ENCODE peak calls at places on chromosomes 7 and 10, in seven cellular contexts. Z is T47D; Q is adipocyte; W is activated T-helper 1 cell treated with anti-CD3 and anti-CD28 coated beads, Interleukin-12 subunit alpha, Interleukin-12 subunit beta, Interleukin-2, Interleukin-4 antibody, amounts not matched to agents 30 ng/mL and 10 ng/mL and 1 ng/mL, durations not matched to agents 14 hours and 24 hours and 36 hours; J is left cardiac atrium; U is astrocyte of the hippocampus; F is EH. B is an unnamed sample.

GRCh38 chr7:38781991-38782390 is 127.0 kb downstream of the VPS41 start:
- DNase-seq in Q (no peak), J (no peak), U (no peak), F (no peak), Z (no peak), W (no peak), B (no peak)

GRCh38 chr10:100883322-100883821 is 29.4 kb upstream of the SLF2 start:
- DNase-seq in F (no peak), U (no peak), J (no peak), Q (no peak), W (no peak), Z (no peak), B (no peak)

GRCh38 chr7:86931439-86931838 is 128.0 kb downstream of the ELAPOR2 start:
- DNase-seq in U (no peak), W (no peak), Q (no peak), F (no peak), J (no peak), Z (no peak), B (no peak)

GRCh38 chr10:74079914-74080590 is 70.6 kb downstream of the AP3M1 start:
- DNase-seq in J (no peak), Z (no peak), U (peak), F (peak), W (no peak), Q (no peak), B (peak)

GRCh38 chr10:77939561-77940001 is 13.0 kb upstream of the DLG5 start:
- DNase-seq in J (peak), W (no peak), F (peak), U (peak), Z (no peak), Q (peak), B (no peak)

GRCh38 chr10:94133239-94133638 is 139.5 kb downstream of the PLCE1 start:
- DNase-seq in Z (peak), J (peak), Q (peak), F (peak), W (no peak), U (peak), B (no peak)

GRCh38 chr10:20776384-20776783 is 120.7 kb downstream of the NEBL start:
- DNase-seq in Z (no peak), F (no peak), W (no peak), J (no peak), Q (no peak), U (no peak), B (no peak)

GRCh38 chr10:69715156-69715898 is 85.3 kb downstream of the FAM241B start:
- DNase-seq in U (peak), Z (no peak), Q (peak), F (peak), W (no peak), J (no peak), B (no peak)

GRCh38 chr10:6050801-6051445 is 11.2 kb downstream of the IL2RA start:
- DNase-seq in Z (peak), F (peak), J (peak), U (peak), Q (peak), W (peak), B (peak)

GRCh38 chr10:15352818-15353217 is 18.3 kb downstream of the FAM171A1 start:
- DNase-seq in J (no peak), U (no peak), Z (no peak), F (no peak), W (no peak), Q (no peak), B (no peak)

GRCh38 chr10:73841526-73842285 is 30.3 kb upstream of the NDST2 start:
- DNase-seq in Q (peak), F (peak), Z (no peak), U (no peak), J (no peak), W (no peak), B (no peak)

GRCh38 chr7:48147078-48147591 is 24.1 kb upstream of the ABCA13 start:
- DNase-seq in J (no peak), F (no peak), Z (no peak), Q (no peak), U (no peak), W (no peak), B (no peak)

GRCh38 chr10:51602326-51602725 is 97.1 kb downstream of the CSTF2T start:
- DNase-seq in J (no peak), F (peak), W (no peak), U (no peak), Z (no peak), Q (no peak), B (no peak)

GRCh38 chr7:98996162-98996552 is 117.8 kb downstream of the TRRAP start:
- DNase-seq in U (no peak), F (no peak), Z (no peak), W (no peak), Q (no peak), J (no peak), B (no peak)

B was measured in Panc1.